ENCODE peak calls at places on chromosomes 1 and 21, in six cellular contexts. One of them, this sample, is unnamed.

GRCh38 chr1:156816561-156817328 is at the start of gene SH2D2A:
- DNase-seq in GM12878: peak
- DNase-seq in HepG2: no peak
- DNase-seq in K562: peak
- DNase-seq in H1: no peak
- DNase-seq in GM12891: peak
- DNase-seq in this sample: peak

GRCh38 chr21:36549470-36549869 is 69.5 kb upstream of the CLDN14 start:
- DNase-seq in K562: no peak
- DNase-seq in HepG2: no peak
- DNase-seq in GM12891: no peak
- DNase-seq in H1: no peak
- DNase-seq in GM12878: no peak
- DNase-seq in this sample: no peak

GRCh38 chr1:21323091-21323490 is 32.8 kb upstream of the ECE1 start:
- DNase-seq in GM12891: no peak
- DNase-seq in GM12878: no peak
- DNase-seq in HepG2: no peak
- DNase-seq in H1: no peak
- DNase-seq in K562: no peak
- DNase-seq in this sample: no peak

GRCh38 chr1:32900956-32901822 is at the start of gene TMEM54:
- DNase-seq in GM12878: no peak
- DNase-seq in H1: no peak
- DNase-seq in HepG2: no peak
- DNase-seq in K562: peak
- DNase-seq in GM12891: no peak
- DNase-seq in this sample: no peak

GRCh38 chr21:29347274-29347681 is 48.6 kb downstream of the BACH1 start:
- DNase-seq in GM12891: no peak
- DNase-seq in GM12878: no peak
- DNase-seq in HepG2: peak
- DNase-seq in H1: no peak
- DNase-seq in K562: no peak
- DNase-seq in this sample: no peak

GRCh38 chr1:67674260-67675011 is 10.6 kb upstream of the GADD45A start:
- DNase-seq in K562: no peak
- DNase-seq in GM12891: no peak
- DNase-seq in HepG2: no peak
- DNase-seq in GM12878: no peak
- DNase-seq in H1: no peak
- DNase-seq in this sample: no peak

GRCh38 chr1:206742702-206743383 is 27.7 kb upstream of the IL19 start:
- DNase-seq in HepG2: no peak
- DNase-seq in H1: no peak
- DNase-seq in GM12891: no peak
- DNase-seq in K562: no peak
- DNase-seq in GM12878: no peak
- DNase-seq in this sample: no peak

GRCh38 chr1:192580351-192580962 is 4.9 kb downstream of the RGS1 start:
- DNase-seq in GM12878: peak
- DNase-seq in K562: no peak
- DNase-seq in H1: no peak
- DNase-seq in HepG2: peak
- DNase-seq in GM12891: no peak
- DNase-seq in this sample: no peak

GRCh38 chr1:119914071-119914470 is 17.8 kb upstream of the ADAM30 start:
- DNase-seq in GM12891: no peak
- DNase-seq in K562: no peak
- DNase-seq in H1: no peak
- DNase-seq in GM12878: no peak
- DNase-seq in HepG2: no peak
- DNase-seq in this sample: no peak

GRCh38 chr21:39316062-39316461 is 2.6 kb upstream of the BRWD1 start:
- DNase-seq in GM12878: no peak
- DNase-seq in K562: no peak
- DNase-seq in H1: no peak
- DNase-seq in HepG2: no peak
- DNase-seq in GM12891: no peak
- DNase-seq in this sample: no peak

GRCh38 chr21:42414928-42415769 is 11.4 kb downstream of the UBASH3A start:
- DNase-seq in GM12891: peak
- DNase-seq in GM12878: peak
- DNase-seq in H1: no peak
- DNase-seq in HepG2: no peak
- DNase-seq in K562: peak
- DNase-seq in this sample: peak

GRCh38 chr1:37808369-37809319 is 636 bp upstream of the YRDC start:
- DNase-seq in H1: no peak
- DNase-seq in HepG2: no peak
- DNase-seq in GM12891: no peak
- DNase-seq in K562: peak
- DNase-seq in GM12878: no peak
- DNase-seq in this sample: peak

GRCh38 chr21:36815284-36815683 is 116.4 kb downstream of the SIM2 start:
- DNase-seq in GM12891: no peak
- DNase-seq in K562: no peak
- DNase-seq in H1: no peak
- DNase-seq in GM12878: no peak
- DNase-seq in HepG2: no peak
- DNase-seq in this sample: no peak

GRCh38 chr21:15397258-15397657 is 332.5 kb upstream of the NRIP1 start:
- DNase-seq in K562: no peak
- DNase-seq in GM12878: no peak
- DNase-seq in H1: no peak
- DNase-seq in GM12891: no peak
- DNase-seq in HepG2: peak
- DNase-seq in this sample: no peak

GRCh38 chr1:21337931-21338567 is 47.8 kb upstream of the ECE1 start:
- DNase-seq in K562: no peak
- DNase-seq in GM12878: no peak
- DNase-seq in GM12891: no peak
- DNase-seq in H1: no peak
- DNase-seq in HepG2: no peak
- DNase-seq in this sample: no peak

GRCh38 chr1:247115545-247115944 is 11.4 kb upstream of the ZNF669 start:
- DNase-seq in H1: no peak
- DNase-seq in HepG2: no peak
- DNase-seq in GM12891: no peak
- DNase-seq in K562: no peak
- DNase-seq in GM12878: no peak
- DNase-seq in this sample: no peak

GRCh38 chr1:72433591-72433990 is 151.3 kb upstream of the NEGR1 start:
- DNase-seq in H1: no peak
- DNase-seq in GM12891: no peak
- DNase-seq in K562: no peak
- DNase-seq in GM12878: peak
- DNase-seq in HepG2: no peak
- DNase-seq in this sample: no peak

GRCh38 chr1:50371749-50372148 is 51.5 kb downstream of the DMRTA2 start:
- DNase-seq in HepG2: no peak
- DNase-seq in K562: no peak
- DNase-seq in H1: no peak
- DNase-seq in GM12891: no peak
- DNase-seq in GM12878: no peak
- DNase-seq in this sample: no peak

GRCh38 chr1:47992720-47993119 is 4.5 kb downstream of the TRABD2B start:
- DNase-seq in K562: no peak
- DNase-seq in GM12878: no peak
- DNase-seq in HepG2: no peak
- DNase-seq in GM12891: no peak
- DNase-seq in H1: no peak
- DNase-seq in this sample: no peak

GRCh38 chr1:15088146-15089025 is 65.2 kb upstream of the TMEM51 start:
- DNase-seq in GM12878: no peak
- DNase-seq in HepG2: no peak
- DNase-seq in GM12891: no peak
- DNase-seq in H1: no peak
- DNase-seq in K562: no peak
- DNase-seq in this sample: no peak

GRCh38 chr1:180563013-180563827 is 4.5 kb downstream of the OVAAL start:
- DNase-seq in HepG2: peak
- DNase-seq in GM12891: no peak
- DNase-seq in H1: no peak
- DNase-seq in GM12878: no peak
- DNase-seq in K562: peak
- DNase-seq in this sample: no peak

GRCh38 chr1:226987623-226988336 is 47.7 kb downstream of the COQ8A start:
- DNase-seq in GM12891: no peak
- DNase-seq in HepG2: no peak
- DNase-seq in GM12878: no peak
- DNase-seq in K562: no peak
- DNase-seq in H1: no peak
- DNase-seq in this sample: no peak

GRCh38 chr21:40165671-40166070 is 298.4 kb downstream of the PCP4 start:
- DNase-seq in H1: no peak
- DNase-seq in GM12891: no peak
- DNase-seq in K562: no peak
- DNase-seq in HepG2: no peak
- DNase-seq in GM12878: no peak
- DNase-seq in this sample: no peak

GRCh38 chr21:31630062-31630711 is 29.3 kb upstream of the SOD1 start:
- DNase-seq in K562: no peak
- DNase-seq in GM12878: no peak
- DNase-seq in H1: no peak
- DNase-seq in HepG2: peak
- DNase-seq in GM12891: no peak
- DNase-seq in this sample: no peak

GRCh38 chr1:117592155-117592554 is 13.7 kb upstream of the TENT5C start:
- DNase-seq in H1: no peak
- DNase-seq in HepG2: no peak
- DNase-seq in GM12878: no peak
- DNase-seq in GM12891: no peak
- DNase-seq in K562: no peak
- DNase-seq in this sample: no peak

GRCh38 chr1:41822865-41823264 is 95.9 kb downstream of the HIVEP3 start:
- DNase-seq in GM12878: no peak
- DNase-seq in HepG2: no peak
- DNase-seq in H1: no peak
- DNase-seq in GM12891: no peak
- DNase-seq in K562: no peak
- DNase-seq in this sample: no peak

GRCh38 chr1:30014031-30014430 is 709.4 kb downstream of the MATN1 start:
- DNase-seq in K562: no peak
- DNase-seq in HepG2: no peak
- DNase-seq in H1: no peak
- DNase-seq in GM12878: no peak
- DNase-seq in GM12891: no peak
- DNase-seq in this sample: no peak

GRCh38 chr1:168728452-168729404 is at the start of gene DPT:
- DNase-seq in GM12878: no peak
- DNase-seq in HepG2: no peak
- DNase-seq in GM12891: no peak
- DNase-seq in H1: no peak
- DNase-seq in K562: no peak
- DNase-seq in this sample: no peak

GRCh38 chr1:107702946-107703571 is 261.9 kb downstream of the VAV3 start:
- DNase-seq in GM12891: no peak
- DNase-seq in GM12878: no peak
- DNase-seq in HepG2: no peak
- DNase-seq in H1: no peak
- DNase-seq in K562: no peak
- DNase-seq in this sample: no peak

GRCh38 chr1:247287460-247287859 is 31.6 kb downstream of the VN1R5 start:
- DNase-seq in H1: no peak
- DNase-seq in HepG2: no peak
- DNase-seq in K562: peak
- DNase-seq in GM12891: no peak
- DNase-seq in GM12878: no peak
- DNase-seq in this sample: no peak

GRCh38 chr1:44723496-44724407 is 7.2 kb downstream of the RNU5D-1 start:
- DNase-seq in GM12891: peak
- DNase-seq in H1: no peak
- DNase-seq in GM12878: peak
- DNase-seq in K562: no peak
- DNase-seq in HepG2: no peak
- DNase-seq in this sample: peak

GRCh38 chr1:244231572-244232315 is 180.7 kb downstream of the ZBTB18 start:
- DNase-seq in H1: no peak
- DNase-seq in GM12878: no peak
- DNase-seq in GM12891: no peak
- DNase-seq in K562: no peak
- DNase-seq in HepG2: no peak
- DNase-seq in this sample: no peak

GRCh38 chr1:227789042-227789880 is 26.2 kb upstream of the PRSS38 start:
- DNase-seq in GM12878: no peak
- DNase-seq in H1: no peak
- DNase-seq in GM12891: peak
- DNase-seq in K562: no peak
- DNase-seq in HepG2: no peak
- DNase-seq in this sample: no peak

GRCh38 chr1:214602764-214603657 is at the start of gene CENPF:
- DNase-seq in GM12878: peak
- DNase-seq in HepG2: peak
- DNase-seq in H1: peak
- DNase-seq in K562: peak
- DNase-seq in GM12891: peak
- DNase-seq in this sample: peak
- TF ChIP-seq POLR2AphosphoS5 in GM12878: no peak
- TF ChIP-seq POLR2AphosphoS5 in HepG2: peak
- TF ChIP-seq POLR2AphosphoS5 in H1: peak
- TF ChIP-seq POLR2AphosphoS5 in K562: peak
- TF ChIP-seq POLR2AphosphoS5 in GM12891: no peak
- TF ChIP-seq POLR2AphosphoS5 in this sample: no peak

DNA sequence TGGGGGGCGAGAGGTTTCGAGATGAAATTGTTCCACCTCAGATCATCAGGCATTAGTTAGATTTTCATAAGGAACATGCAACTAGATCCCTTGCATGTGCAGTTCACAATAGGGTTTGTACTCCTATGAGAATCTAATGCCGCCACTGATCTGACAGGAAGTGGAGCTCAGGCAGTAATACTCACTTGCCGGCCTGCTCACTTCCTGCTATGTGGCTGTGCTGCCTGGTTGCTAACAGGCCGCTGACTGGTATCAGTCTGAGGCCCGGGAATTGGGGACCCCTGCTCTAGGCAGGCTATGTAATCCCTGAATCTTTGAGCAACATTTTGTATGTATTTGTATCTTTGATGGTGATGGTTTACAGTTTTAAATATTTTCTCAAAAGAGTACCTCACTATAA is 32.5 kb downstream of the XKR8 start:
- DNase-seq in GM12878: no peak
- DNase-seq in K562: no peak
- DNase-seq in H1: no peak
- DNase-seq in GM12891: no peak
- DNase-seq in HepG2: no peak
- DNase-seq in this sample: no peak
- TF ChIP-seq TAF1 in GM12878: no peak
- TF ChIP-seq TAF1 in K562: no peak
- TF ChIP-seq TAF1 in H1: no peak
- TF ChIP-seq TAF1 in GM12891: no peak
- TF ChIP-seq TAF1 in HepG2: no peak
- TF ChIP-seq TAF1 in this sample: no peak

GRCh38 chr1:9233241-9233941 is 1.2 kb upstream of the H6PD start:
- DNase-seq in GM12878: no peak
- DNase-seq in K562: no peak
- DNase-seq in H1: no peak
- DNase-seq in GM12891: no peak
- DNase-seq in HepG2: peak
- DNase-seq in this sample: no peak
- TF ChIP-seq POLR2A in GM12878: no peak
- TF ChIP-seq POLR2A in K562: no peak
- TF ChIP-seq POLR2A in H1: no peak
- TF ChIP-seq POLR2A in GM12891: no peak
- TF ChIP-seq POLR2A in HepG2: peak
- TF ChIP-seq POLR2A in this sample: no peak

GRCh38 chr1:109765896-109766615 is 2.3 kb upstream of the EPS8L3 start:
- DNase-seq in HepG2: no peak
- DNase-seq in GM12878: no peak
- DNase-seq in GM12891: no peak
- DNase-seq in H1: no peak
- DNase-seq in K562: no peak
- DNase-seq in this sample: no peak
- TF ChIP-seq POLR2AphosphoS5 in HepG2: no peak
- TF ChIP-seq POLR2AphosphoS5 in GM12878: no peak
- TF ChIP-seq POLR2AphosphoS5 in GM12891: no peak
- TF ChIP-seq POLR2AphosphoS5 in H1: no peak
- TF ChIP-seq POLR2AphosphoS5 in K562: no peak
- TF ChIP-seq POLR2AphosphoS5 in this sample: no peak

This sample was measured in GM12892.